ENCODE peak calls at places on chromosome 15, in ten cellular contexts. S is NB4; C is stimulated activated CD4-positive, alpha-beta T cell treated with anti-CD3 and anti-CD28 coated beads, Interleukin-2, amount 100 ng/mL, for 48 hours; I is stimulated activated CD8-positive, alpha-beta memory T cell treated with anti-CD3 and anti-CD28 coated beads, Interleukin-4, amount 100 ng/mL, for 24 hours; H is AG10803; P is central memory CD4-positive, alpha-beta T cell; X is caudate nucleus; V is HCEC 1CT; U is neural progenitor cell; N is sciatic nerve. G is an unnamed sample.

GRCh38 chr15:99102332-99103235 is 2.3 kb upstream of the SYNM start:
- DNase-seq in H (no peak), C (no peak), U (no peak), I (no peak), N (peak; percentile 55), V (no peak), S (no peak), P (no peak), X (no peak), G (no peak)

GRCh38 chr15:91953432-91953831 is 99.9 kb downstream of the SLCO3A1 start:
- DNase-seq in N (no peak), P (no peak), V (no peak), I (no peak), C (no peak), U (no peak), X (no peak), H (no peak), S (no peak), G (no peak)

GRCh38 chr15:60804986-60805949 is 326.3 kb upstream of the ICE2 start:
- DNase-seq in S (no peak), C (no peak), U (no peak), P (no peak), I (no peak), X (no peak), V (peak; percentile 33), H (peak; percentile 75), N (no peak), G (peak; percentile 93)

GRCh38 chr15:63509933-63510547 is 5.6 kb downstream of the USP3 start:
- DNase-seq in V (peak; percentile 81), X (no peak), P (no peak), N (no peak), I (no peak), S (no peak), C (no peak), U (no peak), H (peak; percentile 75), G (peak; percentile 57)

GRCh38 chr15:35533130-35534110 is 12.5 kb downstream of the DPH6 start:
- DNase-seq in U (no peak), H (peak; percentile 66), X (no peak), S (no peak), I (no peak), C (no peak), V (peak; percentile 83), P (no peak), N (no peak), G (peak; percentile 51)

GRCh38 chr15:37133619-37134018 is 33.3 kb upstream of the MEIS2 start:
- DNase-seq in H (peak; percentile 50), P (no peak), X (no peak), V (peak; percentile 53), C (no peak), S (peak; percentile 15), U (no peak), N (no peak), I (no peak), G (peak; percentile 38)

GRCh38 chr15:63420333-63420741 is 38.7 kb upstream of the CA12 start:
- DNase-seq in I (no peak), P (no peak), S (peak; percentile 45), N (no peak), C (no peak), V (no peak), U (no peak), X (no peak), H (no peak), G (no peak)

GRCh38 chr15:73965094-73965729 is 26.9 kb downstream of the STOML1 start:
- DNase-seq in V (no peak), P (no peak), H (no peak), S (no peak), N (peak; percentile 39), C (peak; percentile 52), I (peak; percentile 28), X (no peak), U (peak; percentile 56), G (no peak)

G was measured in astrocyte of the hippocampus.